ENCODE peak calls at places on chromosomes 1 and 21, in four cellular contexts. M is activated CD4-positive, CD25-positive, alpha-beta regulatory T cell treated with anti-CD3 and anti-CD28 coated beads, Interleukin-2, amount 50 U/mL, for 72 hours; B is GM10248; N is stimulated activated CD4-positive, alpha-beta T cell treated with anti-CD3 and anti-CD28 coated beads, Interleukin-15, amount 100 ng/mL, for 24 hours. H is an unnamed sample.

GRCh38 chr1:36151845-36152203 is 2.5 kb upstream of the TRAPPC3 start:
- DNase-seq in M (peak), N (peak), B (no peak), H (peak)

GRCh38 chr1:155080250-155081228 is 1.9 kb downstream of the EFNA3 start:
- DNase-seq in N (peak), B (no peak), M (no peak), H (peak)

GRCh38 chr1:67749263-67749843 is 64.4 kb downstream of the GADD45A start:
- DNase-seq in B (no peak), N (no peak), M (no peak), H (no peak)

GRCh38 chr1:109794319-109795132 is 30.8 kb upstream of the EPS8L3 start:
- DNase-seq in M (peak), N (no peak), B (no peak), H (peak)

GRCh38 chr21:44329086-44329889 is 9.9 kb downstream of the CFAP410 start:
- DNase-seq in M (no peak), N (no peak), B (no peak), H (no peak)

GRCh38 chr1:225941220-225941948 is at the start of gene LEFTY2:
- DNase-seq in M (no peak), N (no peak), B (no peak), H (no peak)

GRCh38 chr1:10935724-10936123 is 76.7 kb upstream of the TARDBP start:
- DNase-seq in M (no peak), B (no peak), N (no peak), H (no peak)

GRCh38 chr1:87918398-87918797 is 589.7 kb downstream of the LMO4 start:
- DNase-seq in N (no peak), M (no peak), B (no peak), H (no peak)

GRCh38 chr1:74005533-74005932 is 192.4 kb downstream of the LRRIQ3 start:
- DNase-seq in M (no peak), B (no peak), N (no peak), H (no peak)

GRCh38 chr1:199123615-199124014 is 484.8 kb downstream of the PTPRC start:
- DNase-seq in M (no peak), B (no peak), N (no peak), H (no peak)

GRCh38 chr21:36247316-36247715 is 72.7 kb upstream of the MORC3 start:
- DNase-seq in M (no peak), N (no peak), B (no peak), H (no peak)

GRCh38 chr21:44092201-44092600 is 15.0 kb upstream of the PWP2 start:
- DNase-seq in N (no peak), B (no peak), M (no peak), H (no peak)

GRCh38 chr1:51575406-51576084 is 41.3 kb upstream of the OSBPL9 start:
- DNase-seq in B (no peak), N (no peak), M (no peak), H (no peak)

GRCh38 chr1:117644696-117645311 is 39.0 kb downstream of the TENT5C start:
- DNase-seq in N (no peak), M (no peak), B (no peak), H (no peak)

GRCh38 chr1:244945109-244945671 is 80.8 kb upstream of the HNRNPU start:
- DNase-seq in N (no peak), M (no peak), B (peak), H (no peak)

GRCh38 chr1:156898151-156898550 is 4.6 kb downstream of the PEAR1 start:
- DNase-seq in N (no peak), M (no peak), B (no peak), H (no peak)

GRCh38 chr1:231324660-231325059 is 13.0 kb downstream of the EXOC8 start:
- DNase-seq in M (no peak), B (no peak), N (no peak), H (no peak)

GRCh38 chr1:30756545-30757195 is 904 bp downstream of the LAPTM5 start:
- DNase-seq in N (peak), M (peak), B (no peak), H (peak)

GRCh38 chr1:51877434-51878306 is 857 bp downstream of the NRDC start:
- DNase-seq in N (peak), M (no peak), B (peak), H (peak)

GRCh38 chr1:89112871-89113613 is 12.9 kb downstream of the GBP2 start:
- DNase-seq in N (no peak), B (no peak), M (no peak), H (no peak)

GRCh38 chr1:167789501-167789900 is 67.7 kb downstream of the MPZL1 start:
- DNase-seq in M (no peak), B (no peak), N (no peak), H (no peak)

GRCh38 chr1:21586926-21587601 is 77.8 kb downstream of the ALPL start:
- DNase-seq in N (no peak), M (no peak), B (no peak), H (no peak)

GRCh38 chr1:30891223-30891552 is 17.4 kb downstream of the SDC3 start:
- DNase-seq in B (no peak), N (no peak), M (no peak), H (no peak)

GRCh38 chr1:22325531-22326371 is 125.9 kb upstream of the ZBTB40 start:
- DNase-seq in B (no peak), M (peak), N (no peak), H (no peak)

GRCh38 chr1:151763990-151764389 is 694 bp upstream of the MRPL9 start:
- DNase-seq in B (no peak), N (no peak), M (no peak), H (no peak)

GRCh38 chr1:12604114-12604874 is 13.7 kb downstream of the DHRS3 start:
- DNase-seq in M (peak), N (peak), B (no peak), H (peak)

GRCh38 chr1:45930258-45931150 is 127.1 kb downstream of the MAST2 start:
- DNase-seq in B (no peak), M (no peak), N (no peak), H (no peak)

GRCh38 chr21:34200288-34200905 is 127.0 kb downstream of the MRPS6 start:
- DNase-seq in B (no peak), N (no peak), M (no peak), H (no peak)

GRCh38 chr1:220817907-220818306 is 31.2 kb downstream of the MTARC1 start:
- DNase-seq in B (no peak), N (no peak), M (no peak), H (no peak)

GRCh38 chr1:112762541-112763141 is 47.5 kb upstream of the PPM1J start:
- DNase-seq in N (no peak), B (no peak), M (no peak), H (no peak)

GRCh38 chr1:36476945-36477344 is 5.8 kb downstream of the CSF3R start:
- DNase-seq in M (no peak), N (no peak), B (no peak), H (no peak)

GRCh38 chr1:51731998-51732397 is 115.1 kb downstream of the OSBPL9 start:
- DNase-seq in B (no peak), N (no peak), M (no peak), H (no peak)

GRCh38 chr1:87523466-87523865 is 194.8 kb downstream of the LMO4 start:
- DNase-seq in M (no peak), N (no peak), B (no peak), H (no peak)

GRCh38 chr1:213054142-213054541 is 3.1 kb downstream of the RPS6KC1 start:
- DNase-seq in M (no peak), N (no peak), B (no peak), H (no peak)

GRCh38 chr1:156524481-156524869 is 23.9 kb upstream of the MEF2D start:
- DNase-seq in N (no peak), M (no peak), B (peak), H (peak)

GRCh38 chr1:26537951-26538352 is 8.4 kb downstream of the RPS6KA1 start:
- DNase-seq in B (peak), N (no peak), M (no peak), H (peak)

GRCh38 chr1:33119050-33119449 is 38.1 kb downstream of the AZIN2 start:
- DNase-seq in B (no peak), N (no peak), M (no peak), H (no peak)

GRCh38 chr21:16279658-16280581 is 550.1 kb downstream of the USP25 start:
- DNase-seq in M (no peak), B (no peak), N (no peak), H (no peak)

GRCh38 chr1:203206116-203206687 is 19.7 kb upstream of the CHI3L1 start:
- DNase-seq in M (no peak), N (no peak), B (no peak), H (no peak)

H was measured in activated CD4-positive, alpha-beta memory T cell treated with anti-CD3 and anti-CD28 coated beads for 36 hours.